ENCODE peak calls at places on chromosome 21, in four cellular contexts. C is PC-9, F is adrenal gland, G is uterus. P is an unnamed sample.

GRCh38 chr21:34862951-34863350 is 186.2 kb downstream of the RUNX1 start:
- DNase-seq in C (no peak), F (no peak), G (no peak), P (no peak)

GRCh38 chr21:17858764-17859163 is 39.6 kb upstream of the C21orf91 start:
- DNase-seq in C (no peak), F (no peak), G (no peak), P (no peak)

GRCh38 chr21:19244502-19245187 is 841.1 kb upstream of the TMPRSS15 start:
- DNase-seq in C (no peak), F (no peak), G (no peak), P (peak; percentile 36)

GRCh38 chr21:42320791-42321190 is 5.6 kb upstream of the TFF3 start:
- DNase-seq in C (no peak), F (peak; percentile 28), G (no peak), P (no peak)

GRCh38 chr21:32311621-32312020 is 13.0 kb downstream of the MRAP start:
- DNase-seq in C (no peak), F (peak; percentile 39), G (no peak), P (no peak)

GRCh38 chr21:34907783-34908423 is 141.2 kb downstream of the RUNX1 start:
- DNase-seq in C (no peak), F (no peak), G (no peak), P (no peak)

GRCh38 chr21:42083361-42083690 is 12.2 kb downstream of the UMODL1 start:
- DNase-seq in C (no peak), F (no peak), G (no peak), P (no peak)

GRCh38 chr21:34693192-34693810 is 24.5 kb downstream of the CLIC6 start:
- DNase-seq in C (peak; percentile 39), F (peak; percentile 57), G (no peak), P (no peak)

GRCh38 chr21:32492376-32492775 is 79.9 kb downstream of the EVA1C start:
- DNase-seq in C (no peak), F (no peak), G (no peak), P (no peak)

GRCh38 chr21:34630536-34631143 is 15.7 kb upstream of the RCAN1 start:
- DNase-seq in C (no peak), F (no peak), G (no peak), P (no peak)

GRCh38 chr21:36254106-36254941 is 65.7 kb upstream of the MORC3 start:
- DNase-seq in C (no peak), F (no peak), G (no peak), P (no peak)

GRCh38 chr21:36854391-36854790 is 112.1 kb downstream of the HLCS start:
- DNase-seq in C (no peak), F (no peak), G (no peak), P (no peak)

GRCh38 chr21:42760361-42760970 is 107.0 kb downstream of the PDE9A start:
- DNase-seq in C (no peak), F (no peak), G (no peak), P (no peak)

GRCh38 chr21:36606292-36606982 is 92.5 kb upstream of the SIM2 start:
- DNase-seq in C (no peak), F (no peak), G (no peak), P (no peak)

GRCh38 chr21:27631471-27631870 is 664.6 kb upstream of the ADAMTS5 start:
- DNase-seq in C (no peak), F (no peak), G (no peak), P (no peak)

GRCh38 chr21:31218830-31219608 is 125.0 kb downstream of the TIAM1 start:
- DNase-seq in C (peak; percentile 89), F (no peak), G (peak; percentile 55), P (peak; percentile 76)

GRCh38 chr21:28771790-28772501 is 220.7 kb downstream of the LTN1 start:
- DNase-seq in C (no peak), F (no peak), G (no peak), P (no peak)

GRCh38 chr21:33286076-33286475 is 19.9 kb downstream of the IL10RB start:
- DNase-seq in C (no peak), F (no peak), G (no peak), P (no peak)

GRCh38 chr21:32423846-32424535 is 11.5 kb downstream of the EVA1C start:
- DNase-seq in C (no peak), F (no peak), G (no peak), P (no peak)

GRCh38 chr21:14084068-14084501 is 126.7 kb downstream of the LIPI start:
- DNase-seq in C (no peak), F (no peak), G (no peak), P (no peak)

GRCh38 chr21:14076143-14076806 is 134.5 kb downstream of the LIPI start:
- DNase-seq in C (no peak), F (no peak), G (no peak), P (no peak)

GRCh38 chr21:14078746-14079375 is 131.9 kb downstream of the LIPI start:
- DNase-seq in C (no peak), F (no peak), G (no peak), P (no peak)

GRCh38 chr21:14080764-14081096 is 130.0 kb downstream of the LIPI start:
- DNase-seq in C (no peak), F (no peak), G (no peak), P (no peak)

GRCh38 chr21:14080040-14080763 is 130.6 kb downstream of the LIPI start:
- DNase-seq in C (no peak), F (no peak), G (no peak), P (no peak)
- H3K27ac ChIP-seq in C (no peak overlapping the region), F (no peak overlapping the region), G (no peak overlapping the region), P (no peak overlapping the region)

DNA sequence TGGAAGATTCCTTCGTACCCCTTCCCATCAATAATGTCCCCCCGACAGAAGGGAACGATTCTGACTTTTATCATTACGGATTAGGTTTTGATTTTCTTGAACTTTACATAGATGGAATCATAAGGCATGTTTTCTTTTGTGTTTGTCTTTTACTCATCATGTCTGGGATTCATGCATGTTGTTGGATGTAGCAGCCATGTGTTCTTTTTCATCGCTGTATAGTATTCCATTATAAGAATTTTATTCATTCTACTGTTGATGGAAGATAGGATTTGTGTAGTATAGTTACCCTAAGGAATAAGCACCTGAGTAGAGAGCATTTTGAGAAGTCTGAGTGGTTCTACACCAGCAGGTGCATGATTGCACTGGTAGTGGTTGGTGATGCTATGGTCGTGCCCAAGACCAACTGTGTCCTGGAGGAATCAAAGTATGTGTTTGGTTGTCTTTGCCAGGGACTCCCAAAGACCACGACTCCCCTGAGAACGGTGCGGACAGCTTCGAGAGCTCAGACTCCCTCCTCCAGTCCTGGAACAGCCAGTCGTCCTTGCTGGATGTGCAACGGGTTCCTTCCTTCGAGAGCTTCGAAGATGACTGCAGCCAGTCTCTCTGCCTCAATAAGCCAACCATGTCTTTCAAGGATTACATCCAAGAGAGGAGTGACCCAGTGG is 13.5 kb downstream of the ETS2 start:
- DNase-seq in C (no peak), F (no peak), G (no peak), P (no peak)
- H3K9me3 ChIP-seq in C (no peaks in the 10 kb centered on the region), F (no peaks in the 10 kb centered on the region), G (no peaks in the 10 kb centered on the region), P (no peaks in the 10 kb centered on the region)

DNA sequence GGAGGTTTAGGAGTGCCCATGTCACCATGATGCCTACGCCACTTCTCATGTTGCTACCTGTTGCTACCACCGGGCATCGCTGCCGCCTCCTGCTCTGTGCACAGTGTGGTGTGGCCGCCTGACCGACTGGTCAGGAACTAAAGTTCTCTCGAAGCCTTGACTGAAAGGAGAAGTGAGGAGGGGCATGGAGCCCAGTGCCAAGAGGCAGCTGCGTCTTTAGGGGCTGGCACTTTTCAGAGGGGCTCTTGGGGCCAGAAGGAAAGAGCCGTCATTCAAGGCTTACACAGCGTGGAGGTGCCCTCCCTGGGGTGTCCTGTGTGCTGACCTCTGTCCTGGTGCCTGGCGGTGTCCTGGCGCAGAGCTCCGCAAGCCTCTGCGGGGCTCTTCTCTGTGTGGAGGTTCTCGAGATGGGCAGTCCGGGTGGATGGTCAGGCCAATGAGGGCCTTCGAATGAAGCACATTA is 57.2 kb downstream of the ADARB1 start:
- DNase-seq in C (no peak), F (no peak), G (no peak), P (no peak)
- H3K4me1 ChIP-seq in C (peaks cover 9% of the 10 kb centered on the region), F (peaks cover 23% of the 10 kb centered on the region), G (peaks cover 18% of the 10 kb centered on the region), P (peaks cover 74% of the 10 kb centered on the region)

GRCh38 chr21:26068776-26069175 is 101.8 kb downstream of the APP start:
- DNase-seq in C (no peak), F (no peak), G (no peak), P (no peak)

GRCh38 chr21:26067836-26068401 is 102.7 kb downstream of the APP start:
- DNase-seq in C (no peak), F (no peak), G (no peak), P (no peak)

GRCh38 chr21:26070121-26070520 is 100.4 kb downstream of the APP start:
- DNase-seq in C (no peak), F (no peak), G (no peak), P (no peak)

GRCh38 chr21:26072891-26073615 is 97.5 kb downstream of the APP start:
- DNase-seq in C (no peak), F (no peak), G (no peak), P (no peak)

DNA sequence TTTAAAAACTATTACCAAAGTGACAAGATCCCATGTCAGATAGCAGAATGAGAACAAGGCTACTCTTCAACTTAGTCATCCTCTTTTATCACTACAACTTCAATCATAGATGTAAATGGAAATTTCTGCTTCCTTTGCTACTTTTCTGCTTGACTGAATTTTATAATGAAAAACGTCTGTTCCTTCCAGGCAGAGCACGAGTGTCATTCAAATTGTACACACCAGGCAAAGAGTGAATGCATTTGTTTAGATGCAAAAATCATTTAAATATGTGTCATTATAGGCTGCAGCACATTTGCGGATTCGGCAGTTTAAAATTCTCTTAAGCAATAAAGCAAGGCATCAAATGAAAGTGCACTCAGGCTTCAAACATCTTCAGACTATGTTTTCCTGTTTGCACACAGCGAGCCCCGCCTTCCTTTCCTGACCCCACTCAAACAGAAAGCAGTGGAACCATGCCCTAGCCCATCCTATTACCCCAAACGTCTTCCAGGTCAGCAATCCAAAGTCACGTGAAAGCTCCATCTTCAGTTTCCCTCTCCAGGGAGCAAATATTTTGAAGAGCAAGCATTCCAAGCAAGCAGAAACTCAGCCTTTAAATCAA is 99.6 kb downstream of the APP start:
- DNase-seq in C (no peak), F (peak; percentile 66), G (peak; percentile 55), P (peak; percentile 33)
- H3K27ac ChIP-seq in C (no peak overlapping the region), F (no peak overlapping the region), G (no peak overlapping the region), P (no peak overlapping the region)

GRCh38 chr21:45589686-45590245 is 47.5 kb upstream of the SLC19A1 start:
- DNase-seq in C (no peak), F (peak; percentile 40), G (peak; percentile 6), P (peak; percentile 45)

GRCh38 chr21:45590246-45590725 is 48.0 kb upstream of the SLC19A1 start:
- DNase-seq in C (no peak), F (peak; percentile 69), G (peak; percentile 47), P (peak; percentile 69)

GRCh38 chr21:45586289-45586858 is 44.1 kb upstream of the SLC19A1 start:
- DNase-seq in C (no peak), F (peak; percentile 14), G (no peak), P (no peak)

GRCh38 chr21:45588861-45589491 is 46.7 kb upstream of the SLC19A1 start:
- DNase-seq in C (no peak), F (no peak), G (no peak), P (no peak)

DNA sequence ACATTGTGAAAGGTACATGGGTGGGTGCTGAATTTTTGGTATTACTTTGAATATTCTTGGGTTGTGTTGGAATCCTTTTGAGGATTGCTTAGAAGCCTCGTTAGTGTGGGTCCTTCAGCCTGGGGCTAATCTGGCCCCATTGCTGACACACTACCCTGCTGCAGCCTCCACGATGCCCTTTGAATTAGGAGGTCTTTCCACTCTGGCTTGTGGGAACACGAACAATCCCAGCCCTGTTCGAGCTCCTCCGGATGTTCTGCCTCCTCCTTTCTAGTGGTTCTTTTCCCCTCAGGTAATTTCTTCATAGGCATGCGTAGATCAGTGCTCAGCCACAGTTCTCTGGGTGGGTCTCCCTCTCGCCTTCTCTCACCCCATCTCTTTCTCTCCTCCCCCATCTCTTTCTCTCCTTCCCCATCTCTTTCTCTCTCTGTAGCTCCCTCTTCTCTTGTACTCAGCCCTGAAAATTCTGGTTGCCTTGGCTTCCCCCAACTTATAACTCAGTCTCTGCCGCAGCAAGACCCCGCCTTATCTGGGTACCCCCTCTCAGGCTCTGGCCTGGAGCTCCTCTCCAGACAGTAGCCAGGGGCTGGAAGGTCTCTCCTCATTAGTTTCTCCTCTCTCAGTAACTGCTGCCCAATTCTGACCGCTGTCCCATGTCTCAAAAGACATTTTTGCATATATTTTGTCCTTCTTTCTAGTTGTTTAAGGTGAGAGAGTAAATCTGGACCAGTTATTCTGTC is 46.0 kb upstream of the SLC19A1 start:
- DNase-seq in C (no peak), F (peak; percentile 14), G (peak; percentile 4), P (no peak)
- H3K9me3 ChIP-seq in C (no peaks in the 10 kb centered on the region), F (no peaks in the 10 kb centered on the region), G (peaks cover 5% of the 10 kb centered on the region), P (peaks cover 25% of the 10 kb centered on the region)